ENCODE peak calls at places on chromosomes 16 and 17, in nine cellular contexts. One of them, this sample, is unnamed.

GRCh38 chr17:79331492-79331891 is 256.9 kb downstream of the ENGASE start:
- DNase-seq in EL: no peak
- DNase-seq in T1000: no peak
- DNase-seq in stimulated activated CD8-positive, alpha-beta memory T cell treated with anti-CD3 and anti-CD28 coated beads, Interleukin-4, amount 100 ng/mL, for 48 hours: no peak
- DNase-seq in upper lobe of right lung: no peak
- DNase-seq in endothelial cell: no peak
- DNase-seq in stomach: no peak
- DNase-seq in fibroblast of lung: no peak
- DNase-seq in T-helper 17 cell: no peak
- DNase-seq in this sample: no peak

GRCh38 chr16:7284780-7285179 is 47.9 kb upstream of the RBFOX1 start:
- DNase-seq in endothelial cell: no peak
- DNase-seq in upper lobe of right lung: no peak
- DNase-seq in T-helper 17 cell: no peak
- DNase-seq in stomach: no peak
- DNase-seq in T1000: no peak
- DNase-seq in EL: no peak
- DNase-seq in fibroblast of lung: no peak
- DNase-seq in stimulated activated CD8-positive, alpha-beta memory T cell treated with anti-CD3 and anti-CD28 coated beads, Interleukin-4, amount 100 ng/mL, for 48 hours: no peak
- DNase-seq in this sample: no peak

GRCh38 chr17:44284024-44284400 is 16.1 kb upstream of the SLC4A1 start:
- DNase-seq in upper lobe of right lung: no peak
- DNase-seq in fibroblast of lung: no peak
- DNase-seq in EL: no peak
- DNase-seq in stomach: no peak
- DNase-seq in stimulated activated CD8-positive, alpha-beta memory T cell treated with anti-CD3 and anti-CD28 coated beads, Interleukin-4, amount 100 ng/mL, for 48 hours: no peak
- DNase-seq in endothelial cell: no peak
- DNase-seq in T1000: no peak
- DNase-seq in T-helper 17 cell: no peak
- DNase-seq in this sample: no peak

GRCh38 chr17:72413077-72414031 is 292.5 kb downstream of the SOX9 start:
- DNase-seq in stimulated activated CD8-positive, alpha-beta memory T cell treated with anti-CD3 and anti-CD28 coated beads, Interleukin-4, amount 100 ng/mL, for 48 hours: no peak
- DNase-seq in endothelial cell: no peak
- DNase-seq in upper lobe of right lung: no peak
- DNase-seq in stomach: peak
- DNase-seq in EL: no peak
- DNase-seq in T1000: no peak
- DNase-seq in T-helper 17 cell: no peak
- DNase-seq in fibroblast of lung: no peak
- DNase-seq in this sample: no peak

GRCh38 chr17:38550661-38551060 is 55.1 kb downstream of the SRCIN1 start:
- DNase-seq in endothelial cell: no peak
- DNase-seq in EL: peak
- DNase-seq in T-helper 17 cell: no peak
- DNase-seq in T1000: no peak
- DNase-seq in stimulated activated CD8-positive, alpha-beta memory T cell treated with anti-CD3 and anti-CD28 coated beads, Interleukin-4, amount 100 ng/mL, for 48 hours: no peak
- DNase-seq in stomach: peak
- DNase-seq in upper lobe of right lung: no peak
- DNase-seq in fibroblast of lung: peak
- DNase-seq in this sample: no peak

GRCh38 chr17:49859991-49860953 is 12.4 kb upstream of the TAC4 start:
- DNase-seq in stimulated activated CD8-positive, alpha-beta memory T cell treated with anti-CD3 and anti-CD28 coated beads, Interleukin-4, amount 100 ng/mL, for 48 hours: no peak
- DNase-seq in EL: no peak
- DNase-seq in fibroblast of lung: no peak
- DNase-seq in T1000: no peak
- DNase-seq in endothelial cell: no peak
- DNase-seq in upper lobe of right lung: peak
- DNase-seq in stomach: peak
- DNase-seq in T-helper 17 cell: no peak
- DNase-seq in this sample: no peak

GRCh38 chr16:56737539-56737938 is 7.6 kb downstream of the NUP93 start:
- DNase-seq in fibroblast of lung: no peak
- DNase-seq in T-helper 17 cell: no peak
- DNase-seq in stomach: no peak
- DNase-seq in EL: no peak
- DNase-seq in T1000: no peak
- DNase-seq in endothelial cell: no peak
- DNase-seq in upper lobe of right lung: no peak
- DNase-seq in stimulated activated CD8-positive, alpha-beta memory T cell treated with anti-CD3 and anti-CD28 coated beads, Interleukin-4, amount 100 ng/mL, for 48 hours: no peak
- DNase-seq in this sample: no peak

GRCh38 chr16:85356157-85356556 is 243.9 kb upstream of the CIBAR2 start:
- DNase-seq in fibroblast of lung: no peak
- DNase-seq in T-helper 17 cell: no peak
- DNase-seq in upper lobe of right lung: peak
- DNase-seq in endothelial cell: no peak
- DNase-seq in stomach: no peak
- DNase-seq in T1000: no peak
- DNase-seq in stimulated activated CD8-positive, alpha-beta memory T cell treated with anti-CD3 and anti-CD28 coated beads, Interleukin-4, amount 100 ng/mL, for 48 hours: no peak
- DNase-seq in EL: no peak
- DNase-seq in this sample: no peak

GRCh38 chr17:73203788-73204479 is 11.1 kb downstream of the COG1 start:
- DNase-seq in upper lobe of right lung: no peak
- DNase-seq in EL: no peak
- DNase-seq in T1000: no peak
- DNase-seq in stimulated activated CD8-positive, alpha-beta memory T cell treated with anti-CD3 and anti-CD28 coated beads, Interleukin-4, amount 100 ng/mL, for 48 hours: peak
- DNase-seq in stomach: no peak
- DNase-seq in T-helper 17 cell: no peak
- DNase-seq in fibroblast of lung: no peak
- DNase-seq in endothelial cell: no peak
- DNase-seq in this sample: no peak

GRCh38 chr17:3796110-3796821 is 4.7 kb downstream of the ITGAE start:
- DNase-seq in T-helper 17 cell: peak
- DNase-seq in upper lobe of right lung: no peak
- DNase-seq in stimulated activated CD8-positive, alpha-beta memory T cell treated with anti-CD3 and anti-CD28 coated beads, Interleukin-4, amount 100 ng/mL, for 48 hours: peak
- DNase-seq in EL: no peak
- DNase-seq in endothelial cell: no peak
- DNase-seq in T1000: no peak
- DNase-seq in fibroblast of lung: peak
- DNase-seq in stomach: peak
- DNase-seq in this sample: no peak

GRCh38 chr17:2050871-2051387 is 4.0 kb upstream of the HIC1 start:
- DNase-seq in upper lobe of right lung: no peak
- DNase-seq in fibroblast of lung: peak
- DNase-seq in endothelial cell: peak
- DNase-seq in T-helper 17 cell: no peak
- DNase-seq in stimulated activated CD8-positive, alpha-beta memory T cell treated with anti-CD3 and anti-CD28 coated beads, Interleukin-4, amount 100 ng/mL, for 48 hours: no peak
- DNase-seq in stomach: peak
- DNase-seq in T1000: no peak
- DNase-seq in EL: peak
- DNase-seq in this sample: no peak

GRCh38 chr17:83100220-83100852 is 20.9 kb downstream of the METRNL start:
- DNase-seq in fibroblast of lung: no peak
- DNase-seq in stomach: peak
- DNase-seq in T-helper 17 cell: no peak
- DNase-seq in T1000: no peak
- DNase-seq in upper lobe of right lung: no peak
- DNase-seq in EL: peak
- DNase-seq in endothelial cell: no peak
- DNase-seq in stimulated activated CD8-positive, alpha-beta memory T cell treated with anti-CD3 and anti-CD28 coated beads, Interleukin-4, amount 100 ng/mL, for 48 hours: no peak
- DNase-seq in this sample: no peak

GRCh38 chr16:70433456-70434103 is 5.3 kb downstream of the ST3GAL2 start:
- DNase-seq in endothelial cell: no peak
- DNase-seq in T1000: no peak
- DNase-seq in stimulated activated CD8-positive, alpha-beta memory T cell treated with anti-CD3 and anti-CD28 coated beads, Interleukin-4, amount 100 ng/mL, for 48 hours: no peak
- DNase-seq in EL: peak
- DNase-seq in upper lobe of right lung: no peak
- DNase-seq in T-helper 17 cell: no peak
- DNase-seq in fibroblast of lung: peak
- DNase-seq in stomach: no peak
- DNase-seq in this sample: no peak

GRCh38 chr17:4858068-4858879 is 25.1 kb downstream of the MINK1 start:
- DNase-seq in upper lobe of right lung: no peak
- DNase-seq in T1000: no peak
- DNase-seq in fibroblast of lung: no peak
- DNase-seq in endothelial cell: peak
- DNase-seq in T-helper 17 cell: no peak
- DNase-seq in stimulated activated CD8-positive, alpha-beta memory T cell treated with anti-CD3 and anti-CD28 coated beads, Interleukin-4, amount 100 ng/mL, for 48 hours: no peak
- DNase-seq in stomach: no peak
- DNase-seq in EL: no peak
- DNase-seq in this sample: no peak

GRCh38 chr17:36705651-36706436 is 104.5 kb downstream of the MRM1 start:
- DNase-seq in endothelial cell: peak
- DNase-seq in stomach: peak
- DNase-seq in EL: peak
- DNase-seq in upper lobe of right lung: no peak
- DNase-seq in fibroblast of lung: peak
- DNase-seq in T1000: no peak
- DNase-seq in T-helper 17 cell: peak
- DNase-seq in stimulated activated CD8-positive, alpha-beta memory T cell treated with anti-CD3 and anti-CD28 coated beads, Interleukin-4, amount 100 ng/mL, for 48 hours: peak
- DNase-seq in this sample: peak

GRCh38 chr16:57612494-57612893 is 15.9 kb upstream of the ADGRG1 start:
- DNase-seq in stimulated activated CD8-positive, alpha-beta memory T cell treated with anti-CD3 and anti-CD28 coated beads, Interleukin-4, amount 100 ng/mL, for 48 hours: no peak
- DNase-seq in T-helper 17 cell: no peak
- DNase-seq in stomach: peak
- DNase-seq in upper lobe of right lung: peak
- DNase-seq in fibroblast of lung: no peak
- DNase-seq in T1000: no peak
- DNase-seq in endothelial cell: no peak
- DNase-seq in EL: no peak
- DNase-seq in this sample: peak

GRCh38 chr16:56191807-56192643 is 736 bp downstream of the GNAO1 start:
- DNase-seq in T-helper 17 cell: no peak
- DNase-seq in stimulated activated CD8-positive, alpha-beta memory T cell treated with anti-CD3 and anti-CD28 coated beads, Interleukin-4, amount 100 ng/mL, for 48 hours: peak
- DNase-seq in upper lobe of right lung: no peak
- DNase-seq in T1000: no peak
- DNase-seq in EL: peak
- DNase-seq in stomach: no peak
- DNase-seq in fibroblast of lung: no peak
- DNase-seq in endothelial cell: no peak
- DNase-seq in this sample: no peak